ENCODE peak calls at places on chromosomes 3 and 15, in seven cellular contexts. I is retinal pigment epithelial cell; Y is stimulated activated CD4-positive, alpha-beta T cell treated with anti-CD3 and anti-CD28 coated beads, Interleukin-12 subunit alpha, Interleukin-12 subunit beta, amount 100 ng/mL, for 48 hours; D is stomach; G is GM23248; P is hepatic stellate cell; E is kidney glomerular epithelial cell. N is an unnamed sample.

GRCh38 chr15:73375755-73376305 is 7.1 kb upstream of the HCN4 start:
- DNase-seq in I (no peak), Y (no peak), D (no peak), G (no peak), P (no peak), E (no peak), N (no peak)

GRCh38 chr15:43483306-43484128 is 9.4 kb downstream of the TP53BP1 start:
- DNase-seq in I (no peak), Y (no peak), D (no peak), G (peak), P (no peak), E (peak), N (peak)

GRCh38 chr3:35670408-35670807 is 31.1 kb downstream of the ARPP21 start:
- DNase-seq in I (no peak), Y (no peak), D (no peak), G (no peak), P (no peak), E (no peak), N (no peak)

GRCh38 chr3:22228705-22229104 is 477.7 kb upstream of the ZNF385D start:
- DNase-seq in I (no peak), Y (no peak), D (no peak), G (no peak), P (no peak), E (no peak), N (no peak)

GRCh38 chr15:41490355-41490754 is 3.3 kb upstream of the ITPKA start:
- DNase-seq in I (peak), Y (no peak), D (no peak), G (peak), P (peak), E (peak), N (peak)

GRCh38 chr3:31275038-31275562 is 257.6 kb upstream of the STT3B start:
- DNase-seq in I (peak), Y (no peak), D (peak), G (peak), P (peak), E (peak), N (peak)

GRCh38 chr3:48927928-48928327 is 9.3 kb downstream of the ARIH2 start:
- DNase-seq in I (no peak), Y (no peak), D (no peak), G (peak), P (no peak), E (no peak), N (peak)

GRCh38 chr3:56980798-56981390 is 79.6 kb upstream of the SPATA12 start:
- DNase-seq in I (peak), Y (peak), D (peak), G (peak), P (peak), E (peak), N (peak)

GRCh38 chr3:185362850-185363661 is at the start of gene MAP3K13:
- DNase-seq in I (peak), Y (peak), D (peak), G (peak), P (peak), E (peak), N (peak)

GRCh38 chr15:77068633-77069032 is 2.3 kb downstream of the TSPAN3 start:
- DNase-seq in I (no peak), Y (no peak), D (no peak), G (no peak), P (no peak), E (no peak), N (no peak)

N was measured in EH.